ENCODE peak calls at places on chromosomes 5 and 9, in four cellular contexts. One of them, this sample, is unnamed.
A peak's percentile ranks its signal among the peaks of the same experiment; 100 is the strongest.

GRCh38 chr9:126813072-126813471 is 8.2 kb downstream of the ZBTB43 start:
- DNase-seq in stimulated activated CD4-positive, alpha-beta T cell treated with anti-CD3 and anti-CD28 coated beads, Interleukin-15, amount 100 ng/mL, for 24 hours: no peak
- DNase-seq in amniotic stem cell: no peak
- DNase-seq in posterior cingulate gyrus: no peak
- DNase-seq in this sample: no peak

GRCh38 chr5:164672931-164673694 is 1167.7 kb downstream of the MAT2B start:
- DNase-seq in stimulated activated CD4-positive, alpha-beta T cell treated with anti-CD3 and anti-CD28 coated beads, Interleukin-15, amount 100 ng/mL, for 24 hours: no peak
- DNase-seq in amniotic stem cell: no peak
- DNase-seq in posterior cingulate gyrus: no peak
- DNase-seq in this sample: no peak

GRCh38 chr5:120817044-120817985 is 353.2 kb downstream of the PRR16 start:
- DNase-seq in stimulated activated CD4-positive, alpha-beta T cell treated with anti-CD3 and anti-CD28 coated beads, Interleukin-15, amount 100 ng/mL, for 24 hours: no peak
- DNase-seq in amniotic stem cell: peak; percentile 20
- DNase-seq in posterior cingulate gyrus: no peak
- DNase-seq in this sample: no peak

GRCh38 chr5:38466444-38467189 is 89.8 kb downstream of the LIFR start:
- DNase-seq in stimulated activated CD4-positive, alpha-beta T cell treated with anti-CD3 and anti-CD28 coated beads, Interleukin-15, amount 100 ng/mL, for 24 hours: no peak
- DNase-seq in amniotic stem cell: no peak
- DNase-seq in posterior cingulate gyrus: peak; percentile 32
- DNase-seq in this sample: peak; percentile 73

GRCh38 chr9:37302277-37302676 is 120.2 kb upstream of the GRHPR start:
- DNase-seq in stimulated activated CD4-positive, alpha-beta T cell treated with anti-CD3 and anti-CD28 coated beads, Interleukin-15, amount 100 ng/mL, for 24 hours: peak; percentile 37
- DNase-seq in amniotic stem cell: no peak
- DNase-seq in posterior cingulate gyrus: no peak
- DNase-seq in this sample: no peak

GRCh38 chr5:149656576-149657182 is 73.4 kb upstream of the PPARGC1B start:
- DNase-seq in stimulated activated CD4-positive, alpha-beta T cell treated with anti-CD3 and anti-CD28 coated beads, Interleukin-15, amount 100 ng/mL, for 24 hours: peak; percentile 54
- DNase-seq in amniotic stem cell: no peak
- DNase-seq in posterior cingulate gyrus: no peak
- DNase-seq in this sample: no peak

GRCh38 chr9:125999504-125999881 is 252.3 kb downstream of the PBX3 start:
- DNase-seq in stimulated activated CD4-positive, alpha-beta T cell treated with anti-CD3 and anti-CD28 coated beads, Interleukin-15, amount 100 ng/mL, for 24 hours: no peak
- DNase-seq in amniotic stem cell: no peak
- DNase-seq in posterior cingulate gyrus: no peak
- DNase-seq in this sample: no peak

GRCh38 chr5:147481376-147481775 is 28.5 kb downstream of the DPYSL3 start:
- DNase-seq in stimulated activated CD4-positive, alpha-beta T cell treated with anti-CD3 and anti-CD28 coated beads, Interleukin-15, amount 100 ng/mL, for 24 hours: no peak
- DNase-seq in amniotic stem cell: peak; percentile 13
- DNase-seq in posterior cingulate gyrus: no peak
- DNase-seq in this sample: no peak

GRCh38 chr9:123724211-123724831 is 205.6 kb downstream of the DENND1A start:
- DNase-seq in stimulated activated CD4-positive, alpha-beta T cell treated with anti-CD3 and anti-CD28 coated beads, Interleukin-15, amount 100 ng/mL, for 24 hours: no peak
- DNase-seq in amniotic stem cell: no peak
- DNase-seq in posterior cingulate gyrus: peak; percentile 18
- DNase-seq in this sample: no peak

GRCh38 chr9:123710299-123710698 is 219.6 kb downstream of the DENND1A start:
- DNase-seq in stimulated activated CD4-positive, alpha-beta T cell treated with anti-CD3 and anti-CD28 coated beads, Interleukin-15, amount 100 ng/mL, for 24 hours: no peak
- DNase-seq in amniotic stem cell: peak; percentile 32
- DNase-seq in posterior cingulate gyrus: no peak
- DNase-seq in this sample: no peak

GRCh38 chr9:89440548-89440947 is 57.4 kb downstream of the SEMA4D start:
- DNase-seq in stimulated activated CD4-positive, alpha-beta T cell treated with anti-CD3 and anti-CD28 coated beads, Interleukin-15, amount 100 ng/mL, for 24 hours: peak; percentile 53
- DNase-seq in amniotic stem cell: no peak
- DNase-seq in posterior cingulate gyrus: no peak
- DNase-seq in this sample: no peak

GRCh38 chr9:87973791-87974292 is 491 bp downstream of the CDK20 start:
- DNase-seq in stimulated activated CD4-positive, alpha-beta T cell treated with anti-CD3 and anti-CD28 coated beads, Interleukin-15, amount 100 ng/mL, for 24 hours: no peak
- DNase-seq in amniotic stem cell: no peak
- DNase-seq in posterior cingulate gyrus: no peak
- DNase-seq in this sample: no peak

GRCh38 chr5:142645456-142645855 is 40.4 kb downstream of the FGF1 start:
- DNase-seq in stimulated activated CD4-positive, alpha-beta T cell treated with anti-CD3 and anti-CD28 coated beads, Interleukin-15, amount 100 ng/mL, for 24 hours: no peak
- DNase-seq in amniotic stem cell: no peak
- DNase-seq in posterior cingulate gyrus: no peak
- DNase-seq in this sample: no peak

GRCh38 chr5:143085319-143085917 is 315.2 kb downstream of the ARHGAP26 start:
- DNase-seq in stimulated activated CD4-positive, alpha-beta T cell treated with anti-CD3 and anti-CD28 coated beads, Interleukin-15, amount 100 ng/mL, for 24 hours: no peak
- DNase-seq in amniotic stem cell: no peak
- DNase-seq in posterior cingulate gyrus: no peak
- DNase-seq in this sample: no peak

GRCh38 chr5:172102251-172102870 is 85.7 kb downstream of the STK10 start:
- DNase-seq in stimulated activated CD4-positive, alpha-beta T cell treated with anti-CD3 and anti-CD28 coated beads, Interleukin-15, amount 100 ng/mL, for 24 hours: no peak
- DNase-seq in amniotic stem cell: no peak
- DNase-seq in posterior cingulate gyrus: no peak
- DNase-seq in this sample: no peak

GRCh38 chr9:122445155-122445749 is 32.5 kb downstream of the OR1J1 start:
- DNase-seq in stimulated activated CD4-positive, alpha-beta T cell treated with anti-CD3 and anti-CD28 coated beads, Interleukin-15, amount 100 ng/mL, for 24 hours: no peak
- DNase-seq in amniotic stem cell: peak; percentile 48
- DNase-seq in posterior cingulate gyrus: no peak
- DNase-seq in this sample: peak; percentile 24

GRCh38 chr5:97854871-97855762 is 672.1 kb upstream of the RIOK2 start:
- DNase-seq in stimulated activated CD4-positive, alpha-beta T cell treated with anti-CD3 and anti-CD28 coated beads, Interleukin-15, amount 100 ng/mL, for 24 hours: no peak
- DNase-seq in amniotic stem cell: no peak
- DNase-seq in posterior cingulate gyrus: no peak
- DNase-seq in this sample: no peak

GRCh38 chr5:115557667-115558387 is 13.3 kb upstream of the FEM1C start:
- DNase-seq in stimulated activated CD4-positive, alpha-beta T cell treated with anti-CD3 and anti-CD28 coated beads, Interleukin-15, amount 100 ng/mL, for 24 hours: no peak
- DNase-seq in amniotic stem cell: no peak
- DNase-seq in posterior cingulate gyrus: no peak
- DNase-seq in this sample: no peak

GRCh38 chr9:133858771-133859170 is 120.6 kb upstream of the SARDH start:
- DNase-seq in stimulated activated CD4-positive, alpha-beta T cell treated with anti-CD3 and anti-CD28 coated beads, Interleukin-15, amount 100 ng/mL, for 24 hours: no peak
- DNase-seq in amniotic stem cell: no peak
- DNase-seq in posterior cingulate gyrus: no peak
- DNase-seq in this sample: no peak

GRCh38 chr5:131491749-131492148 is 143.3 kb downstream of the RAPGEF6 start:
- DNase-seq in stimulated activated CD4-positive, alpha-beta T cell treated with anti-CD3 and anti-CD28 coated beads, Interleukin-15, amount 100 ng/mL, for 24 hours: no peak
- DNase-seq in amniotic stem cell: no peak
- DNase-seq in posterior cingulate gyrus: no peak
- DNase-seq in this sample: no peak

GRCh38 chr5:31382051-31382878 is 149.6 kb downstream of the DROSHA start:
- DNase-seq in stimulated activated CD4-positive, alpha-beta T cell treated with anti-CD3 and anti-CD28 coated beads, Interleukin-15, amount 100 ng/mL, for 24 hours: no peak
- DNase-seq in amniotic stem cell: no peak
- DNase-seq in posterior cingulate gyrus: no peak
- DNase-seq in this sample: no peak

GRCh38 chr9:12771891-12772290 is 2.9 kb upstream of the LURAP1L start:
- DNase-seq in stimulated activated CD4-positive, alpha-beta T cell treated with anti-CD3 and anti-CD28 coated beads, Interleukin-15, amount 100 ng/mL, for 24 hours: no peak
- DNase-seq in amniotic stem cell: no peak
- DNase-seq in posterior cingulate gyrus: no peak
- DNase-seq in this sample: no peak

GRCh38 chr5:122129332-122129731 is at the start of gene ZNF474:
- DNase-seq in stimulated activated CD4-positive, alpha-beta T cell treated with anti-CD3 and anti-CD28 coated beads, Interleukin-15, amount 100 ng/mL, for 24 hours: no peak
- DNase-seq in amniotic stem cell: peak; percentile 91
- DNase-seq in posterior cingulate gyrus: no peak
- DNase-seq in this sample: peak; percentile 90